ENCODE peak calls at places on chromosomes 12 and 14, in four cellular contexts. F is amniotic stem cell, L is NCI-H524, R is GM23338. X is an unnamed sample.

GRCh38 chr12:57063991-57064725 is 14.2 kb upstream of the MYO1A start:
- DNase-seq in F (no peak), R (no peak), L (no peak), X (no peak)

GRCh38 chr14:76948213-76948947 is 80.1 kb downstream of the IRF2BPL start:
- DNase-seq in L (no peak), F (no peak), R (no peak), X (no peak)

GRCh38 chr14:99708449-99708848 is 24.4 kb downstream of the CYP46A1 start:
- DNase-seq in L (no peak), R (no peak), F (no peak), X (no peak)

GRCh38 chr12:117192057-117192456 is 1.8 kb upstream of the FBXO21 start:
- DNase-seq in F (no peak), R (peak; percentile 52), L (no peak), X (no peak)

GRCh38 chr12:43278268-43278832 is 273.7 kb downstream of the ADAMTS20 start:
- DNase-seq in R (no peak), F (no peak), L (no peak), X (no peak)

GRCh38 chr14:73576391-73576790 is 7.4 kb downstream of the ACOT2 start:
- DNase-seq in F (no peak), L (no peak), R (no peak), X (no peak)

GRCh38 chr14:34711169-34711568 is 3.2 kb downstream of the CFL2 start:
- DNase-seq in F (peak; percentile 82), R (no peak), L (peak; percentile 73), X (no peak)

GRCh38 chr12:50265770-50266524 is 17.4 kb downstream of the LIMA1 start:
- DNase-seq in L (no peak), F (no peak), R (no peak), X (no peak)

GRCh38 chr12:32390572-32391219 is 8.7 kb upstream of the FGD4 start:
- DNase-seq in L (no peak), R (peak; percentile 76), F (no peak), X (no peak)

GRCh38 chr12:34397591-34398365 is 375.5 kb downstream of the ALG10 start:
- DNase-seq in L (no peak), R (no peak), F (no peak), X (no peak)

GRCh38 chr12:85076688-85077430 is 40.7 kb downstream of the LRRIQ1 start:
- DNase-seq in R (peak; percentile 85), L (peak; percentile 9), F (peak; percentile 75), X (no peak)

GRCh38 chr14:42110167-42110566 is 503.5 kb downstream of the LRFN5 start:
- DNase-seq in F (no peak), L (peak; percentile 61), R (peak; percentile 60), X (peak; percentile 23)

GRCh38 chr14:103078420-103078749 is 5.6 kb upstream of the LBHD2 start:
- DNase-seq in F (peak; percentile 41), L (peak; percentile 87), R (peak; percentile 92), X (peak; percentile 79)

GRCh38 chr14:54775486-54776100 is 127.0 kb downstream of the GCH1 start:
- DNase-seq in F (no peak), R (no peak), L (no peak), X (no peak)

GRCh38 chr12:51846911-51847829 is 1.3 kb downstream of the FIGNL2 start:
- DNase-seq in R (peak; percentile 89), F (no peak), L (no peak), X (peak; percentile 82)

GRCh38 chr12:107917912-107918800 is 143.7 kb downstream of the ASCL4 start:
- DNase-seq in F (no peak), L (peak; percentile 26), R (peak; percentile 89), X (peak; percentile 22)

GRCh38 chr14:68824517-68825347 is 31.9 kb upstream of the ZFP36L1 start:
- DNase-seq in R (peak; percentile 93), L (peak; percentile 68), F (peak; percentile 37), X (peak; percentile 91)

GRCh38 chr14:29043751-29044150 is 277.2 kb downstream of the FOXG1 start:
- DNase-seq in L (no peak), R (no peak), F (no peak), X (no peak)

GRCh38 chr14:72104011-72104613 is 171.9 kb downstream of the RGS6 start:
- DNase-seq in F (no peak), R (peak; percentile 69), L (peak; percentile 17), X (peak; percentile 54)

GRCh38 chr12:85509857-85510256 is 229.8 kb downstream of the ALX1 start:
- DNase-seq in L (no peak), F (no peak), R (no peak), X (no peak)

GRCh38 chr14:102501751-102502315 is 7.7 kb downstream of the ANKRD9 start:
- DNase-seq in R (peak; percentile 56), F (no peak), L (no peak), X (no peak)

GRCh38 chr12:114904254-114905003 is 220.5 kb upstream of the TBX3 start:
- DNase-seq in R (no peak), F (no peak), L (no peak), X (no peak)

GRCh38 chr14:61346793-61347192 is 25.4 kb downstream of the PRKCH start:
- DNase-seq in L (no peak), F (no peak), R (no peak), X (no peak)

GRCh38 chr12:103779410-103780092 is 61.5 kb downstream of the NT5DC3 start:
- DNase-seq in L (no peak), R (peak; percentile 41), F (no peak), X (no peak)

GRCh38 chr14:30553311-30553989 is 5.5 kb upstream of the G2E3 start:
- DNase-seq in L (no peak), R (no peak), F (no peak), X (no peak)

GRCh38 chr14:44657688-44658388 is 150.8 kb upstream of the FSCB start:
- DNase-seq in F (no peak), R (peak; percentile 63), L (peak; percentile 34), X (no peak)

GRCh38 chr12:76037130-76038105 is 5.8 kb upstream of the PHLDA1 start:
- DNase-seq in F (peak; percentile 65), R (peak; percentile 90), L (peak; percentile 41), X (peak; percentile 34)

X was measured in WERI-Rb-1.